ENCODE peak calls at places on chromosome 3, in six cellular contexts. S is NCI-H526; O is stromal cell of bone marrow; L is HFF-Myc; V is stimulated activated CD8-positive, alpha-beta memory T cell treated with anti-CD3 and anti-CD28 coated beads, Interleukin-2, amount 100 ng/mL, for 1 hour; I is activated naive CD4-positive, alpha-beta T cell treated with anti-CD3 and anti-CD28 coated beads, Interleukin-2, amount 50 U/mL, for 16 hours. T is an unnamed sample.

GRCh38 chr3:37218206-37218605 is 43.8 kb upstream of the LRRFIP2 start:
- DNase-seq in S (no peak), O (no peak), L (no peak), V (no peak), I (no peak), T (no peak)

GRCh38 chr3:195524171-195524896 is 18.8 kb downstream of the PPP1R2 start:
- DNase-seq in S (no peak), O (no peak), L (no peak), V (no peak), I (peak), T (no peak)

GRCh38 chr3:53005854-53006513 is 39.9 kb downstream of the SFMBT1 start:
- DNase-seq in S (no peak), O (no peak), L (no peak), V (no peak), I (no peak), T (no peak)

GRCh38 chr3:13364602-13365271 is 55.4 kb downstream of the NUP210 start:
- DNase-seq in S (no peak), O (no peak), L (no peak), V (no peak), I (no peak), T (no peak)

GRCh38 chr3:59818033-59818936 is 768.5 kb upstream of the CFAP20DC start:
- DNase-seq in S (no peak), O (peak), L (peak), V (no peak), I (no peak), T (peak)

GRCh38 chr3:46928297-46928696 is 48.2 kb downstream of the CCDC12 start:
- DNase-seq in S (no peak), O (no peak), L (no peak), V (no peak), I (no peak), T (no peak)

GRCh38 chr3:25229584-25229983 is 198.5 kb upstream of the RARB start:
- DNase-seq in S (no peak), O (no peak), L (no peak), V (no peak), I (no peak), T (no peak)

GRCh38 chr3:110654820-110655522 is 416.6 kb upstream of the NECTIN3 start:
- DNase-seq in S (no peak), O (no peak), L (no peak), V (no peak), I (no peak), T (no peak)

GRCh38 chr3:162041622-162042021 is 545.0 kb downstream of the OTOL1 start:
- DNase-seq in S (no peak), O (no peak), L (no peak), V (no peak), I (no peak), T (no peak)

GRCh38 chr3:37161351-37161750 is 13.0 kb downstream of the LRRFIP2 start:
- DNase-seq in S (no peak), O (no peak), L (no peak), V (no peak), I (no peak), T (no peak)

T was measured in mammary epithelial cell.